ENCODE peak calls at places on chromosomes 11 and 22, in ten cellular contexts. N is psoas muscle; C is astrocyte of the spinal cord; Y is HCT116; W is AG04449; T is upper lobe of right lung; G is CD8-positive, alpha-beta T cell; P is cardiac muscle cell; B is HFF-Myc; L is hepatocyte. U is an unnamed sample.

GRCh38 chr11:60528934-60529333 is 13.7 kb downstream of the MS4A13 start:
- DNase-seq in N (no peak), C (no peak), Y (no peak), W (no peak), T (no peak), G (no peak), P (no peak), B (no peak), L (no peak), U (no peak)

GRCh38 chr11:13116491-13116890 is 107.4 kb downstream of the RASSF10 start:
- DNase-seq in N (no peak), C (no peak), Y (no peak), W (no peak), T (no peak), G (no peak), P (no peak), B (no peak), L (no peak), U (no peak)

GRCh38 chr11:61495801-61496601 is 12.5 kb upstream of the LRRC10B start:
- DNase-seq in N (no peak), C (no peak), Y (no peak), W (no peak), T (no peak), G (no peak), P (no peak), B (no peak), L (no peak), U (no peak)

GRCh38 chr22:31954535-31955326 is 10.4 kb downstream of the YWHAH start:
- DNase-seq in N (peak), C (peak), Y (no peak), W (no peak), T (peak), G (no peak), P (no peak), B (no peak), L (no peak), U (no peak)

GRCh38 chr11:115884800-115885445 is 380.7 kb upstream of the CADM1 start:
- DNase-seq in N (no peak), C (no peak), Y (no peak), W (no peak), T (no peak), G (no peak), P (no peak), B (no peak), L (no peak), U (no peak)

GRCh38 chr11:61482513-61482912 is 26.0 kb upstream of the LRRC10B start:
- DNase-seq in N (no peak), C (no peak), Y (no peak), W (no peak), T (no peak), G (no peak), P (no peak), B (no peak), L (no peak), U (no peak)

GRCh38 chr11:33949201-33949913 is 57.5 kb upstream of the LMO2 start:
- DNase-seq in N (no peak), C (no peak), Y (no peak), W (no peak), T (no peak), G (no peak), P (no peak), B (no peak), L (no peak), U (no peak)

GRCh38 chr11:31798057-31799035 is 12.8 kb downstream of the PAX6 start:
- DNase-seq in N (peak), C (no peak), Y (no peak), W (no peak), T (no peak), G (no peak), P (no peak), B (no peak), L (no peak), U (no peak)

GRCh38 chr22:48104102-48104738 is 1341.8 kb downstream of the TBC1D22A start:
- DNase-seq in N (no peak), C (no peak), Y (no peak), W (no peak), T (no peak), G (no peak), P (no peak), B (no peak), L (no peak), U (no peak)

GRCh38 chr22:23452231-23453010 is 127.7 kb downstream of the IGLL1 start:
- DNase-seq in N (no peak), C (no peak), Y (no peak), W (no peak), T (no peak), G (no peak), P (no peak), B (no peak), L (no peak), U (no peak)

GRCh38 chr11:48172818-48173609 is 43.6 kb upstream of the OR4B1 start:
- DNase-seq in N (peak), C (peak), Y (peak), W (no peak), T (peak), G (peak), P (peak), B (peak), L (peak), U (peak)

GRCh38 chr22:49497266-49497665 is 330.4 kb downstream of the BRD1 start:
- DNase-seq in N (no peak), C (no peak), Y (peak), W (no peak), T (no peak), G (no peak), P (no peak), B (no peak), L (no peak), U (no peak)

GRCh38 chr11:62721994-62722393 is 5.3 kb downstream of the HNRNPUL2 start:
- DNase-seq in N (no peak), C (peak), Y (no peak), W (no peak), T (no peak), G (no peak), P (peak), B (no peak), L (peak), U (no peak)

GRCh38 chr22:42078469-42079318 is 806 bp upstream of the SMDT1 start:
- DNase-seq in N (no peak), C (peak), Y (no peak), W (no peak), T (no peak), G (no peak), P (peak), B (no peak), L (no peak), U (no peak)

GRCh38 chr22:26986884-26987283 is 329.5 kb downstream of the MIAT start:
- DNase-seq in N (no peak), C (no peak), Y (no peak), W (no peak), T (no peak), G (no peak), P (no peak), B (no peak), L (no peak), U (no peak)

GRCh38 chr11:86803641-86804040 is 3.3 kb downstream of the PRSS23 start:
- DNase-seq in N (no peak), C (no peak), Y (no peak), W (no peak), T (no peak), G (no peak), P (no peak), B (no peak), L (no peak), U (no peak)
- H3K4me3 ChIP-seq in N (no peak), C (no peak), Y (no peak), W (peak), T (peak), G (no peak), P (no peak), B (no peak), L (no peak), U (peak)

GRCh38 chr11:107102692-107103463 is 84.6 kb upstream of the GUCY1A2 start:
- DNase-seq in N (no peak), C (no peak), Y (no peak), W (no peak), T (no peak), G (no peak), P (no peak), B (no peak), L (no peak), U (no peak)
- TF ChIP-seq CTCF in N (no peak), C (no peak), Y (no peak), W (no peak), T (no peak), G (no peak), P (no peak), B (no peak), L (no peak), U (no peak)

GRCh38 chr22:46084943-46085830 is 65.1 kb upstream of the PPARA start:
- DNase-seq in N (peak), C (peak), Y (no peak), W (no peak), T (peak), G (no peak), P (peak), B (no peak), L (no peak), U (peak)
- H3K4me3 ChIP-seq in N (peak), C (peak), Y (peak), W (peak), T (peak), G (no peak), P (no peak), B (peak), L (no peak), U (peak)

DNA sequence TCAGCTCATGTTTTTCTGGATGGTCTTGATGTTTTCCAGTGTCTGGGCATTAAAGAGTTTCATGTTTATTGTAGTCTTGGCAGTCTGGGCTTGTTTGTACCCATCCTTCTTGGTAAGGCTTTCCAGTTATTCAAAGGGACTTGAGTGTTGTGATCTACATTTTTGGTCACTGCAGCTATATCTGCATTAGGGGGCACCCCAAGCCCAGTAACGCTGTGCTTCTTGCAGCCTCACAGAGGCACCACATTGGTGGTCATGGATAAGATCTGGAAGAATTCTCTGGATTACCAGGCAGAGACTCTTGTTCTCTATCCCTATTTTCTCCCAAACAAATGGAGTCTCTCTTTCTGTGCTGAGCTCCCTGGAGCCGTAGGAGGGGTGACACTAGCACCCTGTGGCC is 451.5 kb upstream of the FAT3 start:
- DNase-seq in N (no peak), C (no peak), Y (no peak), W (no peak), T (no peak), G (no peak), P (peak), B (no peak), L (no peak), U (peak)
- TF ChIP-seq CTCF in N (no peak), C (peak), Y (no peak), W (no peak), T (no peak), G (no peak), P (no peak), B (peak), L (no peak), U (no peak)

GRCh38 chr22:39132871-39133524 is 19.5 kb downstream of the CBX7 start:
- DNase-seq in N (peak), C (no peak), Y (no peak), W (no peak), T (no peak), G (no peak), P (no peak), B (no peak), L (no peak), U (no peak)
- H3K4me3 ChIP-seq in N (no peak), C (no peak), Y (no peak), W (no peak), T (no peak), G (no peak), P (no peak), B (no peak), L (no peak), U (no peak)

DNA sequence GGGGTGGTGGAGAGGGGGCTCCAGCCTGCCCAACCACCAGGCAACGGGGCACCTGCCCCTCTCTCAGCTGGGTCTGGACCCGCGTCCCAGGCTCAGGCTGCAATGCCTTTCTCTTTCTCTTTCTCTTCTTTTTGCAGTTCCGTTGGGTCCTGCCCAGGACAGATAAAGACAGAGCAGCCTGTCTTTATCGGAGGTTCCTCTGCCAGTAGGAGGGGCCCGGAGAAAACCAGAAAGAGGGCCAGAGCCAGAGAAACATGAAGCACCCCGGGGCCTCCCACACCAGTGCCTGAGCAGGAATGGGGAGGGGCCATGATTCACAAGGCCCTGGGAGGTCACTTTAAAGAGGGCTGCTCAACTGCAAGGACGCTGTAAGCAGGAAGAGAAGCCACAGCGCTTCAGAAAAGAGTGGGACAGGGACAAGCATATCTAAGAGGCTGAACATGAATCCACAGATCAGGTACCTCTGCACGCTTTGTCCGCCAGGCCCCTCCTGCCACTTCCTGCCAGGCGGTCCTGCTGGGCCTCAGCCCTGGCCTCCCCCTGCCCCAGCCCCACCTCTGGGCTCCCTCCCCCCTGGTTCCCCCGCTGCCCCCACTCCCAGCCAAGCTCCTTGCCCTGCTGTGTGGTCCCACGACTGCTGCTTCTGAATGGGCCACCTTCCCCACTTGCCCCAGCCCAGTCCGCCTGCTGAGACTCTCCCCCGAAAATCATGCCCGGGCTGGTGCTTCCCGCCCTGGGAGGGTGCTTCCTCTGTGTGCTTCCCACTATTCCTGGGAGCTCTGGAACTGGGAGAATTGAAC is at the start of gene APOBEC3C:
- DNase-seq in N (peak), C (peak), Y (peak), W (peak), T (peak), G (peak), P (peak), B (peak), L (peak), U (peak)
- TF ChIP-seq CTCF in N (no peak), C (no peak), Y (no peak), W (peak), T (no peak), G (no peak), P (peak), B (no peak), L (no peak), U (peak)

U was measured in AG09309.